ENCODE peak calls at places on chromosomes 12 and 14, in four cellular contexts. Q is K562, B is HepG2, Y is GM12878. V is an unnamed sample.

GRCh38 chr12:116093915-116094314 is 183.6 kb downstream of the MED13L start:
- DNase-seq in Q (no peak), B (no peak), Y (no peak), V (no peak)

GRCh38 chr12:114291389-114292075 is 114.4 kb downstream of the TBX5 start:
- DNase-seq in Q (no peak), B (no peak), Y (no peak), V (no peak)

GRCh38 chr12:31005944-31006361 is 67.7 kb upstream of the DDX11 start:
- DNase-seq in Q (no peak), B (no peak), Y (no peak), V (peak; percentile 74)

GRCh38 chr12:132888852-132889251 is 1.4 kb upstream of the CHFR start:
- DNase-seq in Q (no peak), B (no peak), Y (no peak), V (no peak)

GRCh38 chr14:73740921-73741326 is 26.7 kb upstream of the PNMA1 start:
- DNase-seq in Q (peak; percentile 56), B (peak; percentile 49), Y (no peak), V (no peak)

GRCh38 chr12:38144601-38145436 is 171.8 kb upstream of the ALG10B start:
- DNase-seq in Q (no peak), B (no peak), Y (no peak), V (no peak)

GRCh38 chr12:52608826-52609630 is 7.8 kb upstream of the KRT72 start:
- DNase-seq in Q (no peak), B (no peak), Y (no peak), V (no peak)

GRCh38 chr12:92242917-92243316 is 97.3 kb upstream of the BTG1 start:
- DNase-seq in Q (no peak), B (no peak), Y (no peak), V (no peak)

GRCh38 chr14:103232831-103233319 is 101.2 kb upstream of the EIF5 start:
- DNase-seq in Q (no peak), B (no peak), Y (no peak), V (no peak)

GRCh38 chr14:35286707-35287106 is 5.5 kb upstream of the PSMA6 start:
- DNase-seq in Q (no peak), B (no peak), Y (no peak), V (no peak)

GRCh38 chr12:89231686-89232085 is 120.6 kb downstream of the DUSP6 start:
- DNase-seq in Q (no peak), B (no peak), Y (no peak), V (no peak)

GRCh38 chr14:88463318-88463717 is 77.9 kb downstream of the SPATA7 start:
- DNase-seq in Q (peak; percentile 23), B (peak; percentile 53), Y (no peak), V (peak; percentile 38)

GRCh38 chr12:94586589-94587259 is 63.6 kb downstream of the TMCC3 start:
- DNase-seq in Q (no peak), B (no peak), Y (no peak), V (no peak)

GRCh38 chr14:21428930-21429329 is 27.0 kb downstream of the CHD8 start:
- DNase-seq in Q (no peak), B (no peak), Y (no peak), V (no peak)

GRCh38 chr12:84508325-84508861 is 404.2 kb downstream of the SLC6A15 start:
- DNase-seq in Q (no peak), B (peak; percentile 12), Y (no peak), V (peak; percentile 11)

GRCh38 chr12:51954465-51955361 is 3.2 kb downstream of the ACVR1B start:
- DNase-seq in Q (peak; percentile 32), B (peak; percentile 55), Y (no peak), V (no peak)

GRCh38 chr12:129115558-129115957 is 262.3 kb downstream of the GLT1D1 start:
- DNase-seq in Q (no peak), B (no peak), Y (no peak), V (no peak)

GRCh38 chr14:96920023-96920422 is 122.8 kb downstream of the VRK1 start:
- DNase-seq in Q (no peak), B (no peak), Y (no peak), V (no peak)

GRCh38 chr14:55028066-55028465 is 1.0 kb downstream of the SOCS4 start:
- DNase-seq in Q (no peak), B (no peak), Y (no peak), V (no peak)

GRCh38 chr14:59199614-59200013 is 11.1 kb downstream of the DAAM1 start:
- DNase-seq in Q (no peak), B (no peak), Y (no peak), V (no peak)

GRCh38 chr12:47155457-47156166 is 75.9 kb upstream of the AMIGO2 start:
- DNase-seq in Q (peak; percentile 38), B (no peak), Y (no peak), V (no peak)

GRCh38 chr14:104216457-104216856 is 78.1 kb downstream of the KIF26A start:
- DNase-seq in Q (no peak), B (no peak), Y (no peak), V (no peak)

GRCh38 chr12:109153711-109154434 is 37.5 kb downstream of the ACACB start:
- DNase-seq in Q (peak; percentile 29), B (peak; percentile 49), Y (no peak), V (peak; percentile 23)

GRCh38 chr14:65356327-65356836 is 56.1 kb upstream of the FUT8 start:
- DNase-seq in Q (no peak), B (peak; percentile 55), Y (no peak), V (peak; percentile 47)

GRCh38 chr14:89041245-89041585 is 216.8 kb downstream of the TTC8 start:
- DNase-seq in Q (no peak), B (peak; percentile 93), Y (no peak), V (no peak)

GRCh38 chr12:3496964-3497363 is 6.0 kb downstream of the PRMT8 start:
- DNase-seq in Q (no peak), B (peak; percentile 12), Y (no peak), V (peak; percentile 19)

GRCh38 chr12:47419500-47419899 is 286.3 kb downstream of the RPAP3 start:
- DNase-seq in Q (no peak), B (no peak), Y (no peak), V (no peak)

DNA sequence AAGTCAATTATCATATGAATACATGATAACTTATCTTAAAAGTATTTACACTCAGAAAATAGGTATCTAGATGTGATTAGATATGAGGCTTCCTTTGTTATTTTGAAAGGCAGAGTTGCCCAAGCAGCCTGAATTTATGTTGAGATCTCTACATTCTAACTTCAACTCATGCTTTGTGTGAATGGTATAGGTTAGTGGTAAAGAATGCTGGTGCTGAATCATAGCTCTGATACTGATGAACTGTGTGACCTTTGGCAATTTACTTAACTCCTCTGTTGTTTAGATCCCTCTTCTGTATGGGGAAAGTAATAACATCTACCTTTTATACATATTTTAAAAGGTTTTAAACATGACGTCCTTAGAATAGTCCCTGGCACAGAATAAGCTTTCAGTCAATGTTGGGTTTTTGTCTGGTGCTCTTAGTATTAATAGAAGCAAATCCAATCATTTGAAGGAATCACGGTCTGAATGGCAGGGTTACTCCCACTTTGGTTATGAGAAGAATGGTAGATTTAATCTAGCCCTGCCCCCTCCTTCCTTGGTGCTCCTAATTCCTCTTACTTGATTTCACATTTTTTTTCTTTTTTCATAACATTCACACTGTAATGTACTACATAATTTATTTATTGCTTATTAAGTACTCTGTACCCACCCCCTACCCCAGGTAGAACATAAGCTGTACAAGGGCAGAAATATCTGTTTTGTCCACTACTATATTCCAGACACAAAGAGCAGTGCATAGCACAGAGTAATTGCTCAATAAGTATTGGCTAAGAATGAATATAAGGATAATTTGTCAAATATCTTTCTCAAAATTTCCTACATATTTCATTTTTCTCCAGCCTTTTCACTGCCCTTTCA is 203.3 kb upstream of the KRR1 start:
- DNase-seq in Q (no peak), B (peak; percentile 72), Y (no peak), V (peak; percentile 67)
- TF ChIP-seq CHD4 in Q (no peak), B (no peak), Y (no peak), V (no peak)

DNA sequence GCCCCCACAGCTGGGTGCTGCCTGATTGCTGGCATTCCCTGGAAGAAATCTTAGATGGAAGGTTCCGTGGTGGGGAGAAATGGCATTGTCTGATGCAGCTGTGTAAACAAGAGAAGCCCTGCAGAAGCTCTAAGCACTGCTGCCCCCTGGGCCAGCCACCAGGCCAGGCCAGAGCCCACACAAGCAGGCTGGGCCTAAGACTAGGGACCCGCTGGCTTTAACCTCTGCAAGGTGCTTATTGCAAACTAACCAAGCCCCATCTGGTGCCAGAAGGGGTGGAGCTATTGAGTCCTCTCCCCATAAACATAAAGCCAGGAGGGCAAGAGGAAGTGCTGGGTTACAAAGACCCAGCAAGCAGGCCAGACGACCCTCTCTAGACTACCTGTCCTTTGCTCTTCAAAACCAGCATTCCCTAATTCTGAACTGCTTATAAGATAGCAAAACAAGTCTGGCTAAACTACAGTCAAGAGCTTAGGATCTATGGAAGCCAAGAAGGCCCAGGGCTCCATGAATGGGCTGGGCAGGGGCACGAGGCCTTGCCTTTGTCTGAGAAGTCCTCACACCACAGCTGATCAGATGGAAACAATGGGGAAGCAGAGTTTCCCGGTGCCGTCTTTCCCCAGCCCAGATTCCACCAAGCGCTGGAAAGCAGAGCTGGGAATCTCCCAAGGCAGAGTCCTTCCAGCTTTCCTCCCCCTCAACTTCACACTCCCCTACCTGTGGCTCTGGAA is 28.8 kb downstream of the P2RX4 start:
- DNase-seq in Q (no peak), B (no peak), Y (no peak), V (no peak)
- TF ChIP-seq CHD4 in Q (no peak), B (no peak), Y (no peak), V (no peak)

DNA sequence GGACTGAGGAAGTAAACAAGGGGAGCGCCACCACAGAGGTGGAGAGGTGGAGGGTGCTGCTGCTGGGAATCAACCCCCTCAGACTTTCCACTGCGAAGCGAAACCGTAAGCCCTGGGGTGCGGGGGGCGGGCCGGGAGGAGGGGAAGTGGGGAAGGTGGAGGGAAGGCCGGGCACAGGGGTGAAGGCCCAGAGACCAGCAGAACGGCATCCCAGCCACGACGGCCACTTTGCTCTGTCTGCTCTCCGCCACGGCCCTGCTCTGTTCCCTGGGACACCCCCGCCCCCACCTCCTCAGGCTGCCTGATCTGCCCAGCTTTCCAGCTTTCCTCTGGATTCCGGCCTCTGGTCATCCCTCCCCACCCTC is at the start of gene LAG3:
- DNase-seq in Q (no peak), B (no peak), Y (no peak), V (no peak)
- TF ChIP-seq CHD4 in Q (no peak), B (no peak), Y (no peak), V (no peak)

GRCh38 chr14:56120091-56120632 is 2.0 kb downstream of the PELI2 start:
- DNase-seq in Q (no peak), B (no peak), Y (no peak), V (no peak)

GRCh38 chr14:56121786-56122185 is 3.6 kb downstream of the PELI2 start:
- DNase-seq in Q (no peak), B (no peak), Y (no peak), V (no peak)

GRCh38 chr14:56118611-56119181 is 485 bp downstream of the PELI2 start:
- DNase-seq in Q (no peak), B (no peak), Y (no peak), V (no peak)

GRCh38 chr14:56117765-56118610 is at the start of gene PELI2:
- DNase-seq in Q (peak; percentile 54), B (peak; percentile 6), Y (no peak), V (peak; percentile 65)

DNA sequence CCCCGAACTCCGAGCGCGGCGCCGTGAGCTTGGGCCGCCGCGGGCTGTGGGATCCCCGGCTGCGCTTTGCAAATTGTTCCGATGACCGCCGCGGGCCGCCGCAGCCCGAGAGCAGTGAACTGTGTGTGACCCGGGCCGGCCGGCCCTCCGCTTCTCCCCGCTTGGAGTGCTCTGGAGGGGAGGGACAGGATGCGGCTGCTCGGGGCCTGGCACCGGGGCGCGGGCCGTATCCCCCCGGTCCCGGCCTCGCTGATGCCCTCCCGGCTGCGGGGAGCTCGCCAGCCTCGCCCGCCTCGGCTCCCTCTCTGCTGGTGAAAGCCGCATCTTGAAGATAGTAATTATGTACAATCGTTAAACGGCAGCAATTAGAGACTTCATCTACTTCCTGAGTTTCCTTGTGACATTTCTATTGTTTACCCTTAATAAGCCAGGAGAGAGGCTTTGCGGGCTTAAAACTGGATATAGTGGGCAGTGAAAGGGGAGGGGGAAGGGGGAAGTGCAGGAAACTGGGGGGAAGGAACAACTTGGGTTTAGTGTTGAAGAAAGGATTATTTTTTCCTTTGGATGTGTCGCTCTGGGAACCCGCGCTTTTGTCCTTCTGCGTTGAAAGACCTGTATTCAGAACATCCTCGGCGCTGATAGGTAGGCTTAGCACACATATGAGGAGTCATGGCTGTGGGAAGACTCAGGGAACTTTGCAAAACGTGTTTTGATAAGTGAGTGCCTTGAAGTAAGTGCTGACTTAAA is 1.2 kb downstream of the PELI2 start:
- DNase-seq in Q (peak; percentile 6), B (no peak), Y (no peak), V (peak; percentile 16)
- TF ChIP-seq CHD4 in Q (no peak), B (no peak), Y (no peak), V (no peak)

V was measured in A549.